ENCODE peak calls at places on chromosome 5, in nine cellular contexts. P, O, S, E, D, H, A, F and M are unnamed samples.

GRCh38 chr5:176169393-176170063 is 68.7 kb upstream of the SIMC1 start:
- DNase-seq in H (no peak), S (no peak), D (no peak), E (no peak), O (no peak), F (no peak), A (no peak), P (no peak), M (no peak)

GRCh38 chr5:158593925-158594324 is 505.8 kb downstream of the EBF1 start:
- DNase-seq in E (no peak), P (no peak), D (no peak), H (no peak), S (no peak), O (no peak), A (no peak), F (no peak), M (no peak)

GRCh38 chr5:122668552-122668951 is 106.3 kb upstream of the SNX2 start:
- DNase-seq in A (no peak), D (no peak), P (no peak), S (no peak), F (no peak), H (no peak), O (no peak), E (no peak), M (no peak)

GRCh38 chr5:157072508-157072907 is 13.6 kb upstream of the HAVCR1 start:
- DNase-seq in F (no peak), S (no peak), E (no peak), H (no peak), D (peak), O (no peak), A (no peak), P (no peak), M (no peak)

GRCh38 chr5:147576646-147577535 is 67.0 kb upstream of the DPYSL3 start:
- DNase-seq in A (no peak), D (peak), H (peak), F (no peak), O (no peak), S (no peak), E (peak), P (peak), M (no peak)

GRCh38 chr5:155728146-155728856 is 598.7 kb upstream of the SGCD start:
- DNase-seq in S (peak), A (peak), D (peak), O (peak), P (no peak), E (no peak), H (peak), F (no peak), M (no peak)

GRCh38 chr5:143428738-143429420 is 25.4 kb upstream of the NR3C1 start:
- DNase-seq in H (no peak), E (no peak), S (no peak), O (no peak), F (no peak), P (no peak), A (no peak), D (no peak), M (no peak)

GRCh38 chr5:132369012-132369470 is 469 bp upstream of the SLC22A5 start:
- DNase-seq in H (no peak), O (no peak), S (no peak), F (no peak), E (no peak), A (no peak), D (no peak), P (no peak), M (no peak)

GRCh38 chr5:14004598-14005394 is 60.3 kb upstream of the DNAH5 start:
- DNase-seq in F (no peak), O (no peak), E (no peak), H (no peak), P (no peak), D (no peak), A (no peak), S (no peak), M (no peak)

GRCh38 chr5:24598926-24599325 is 45.9 kb downstream of the CDH10 start:
- DNase-seq in D (no peak), P (no peak), F (no peak), E (no peak), S (no peak), O (no peak), H (no peak), A (no peak), M (no peak)